ENCODE peak calls at places on chromosomes 16 and 17, in five cellular contexts. One of them, this sample, is unnamed.

GRCh38 chr17:46984341-46984740 is 5.3 kb upstream of the RPRML start:
- DNase-seq in stomach: no peak
- DNase-seq in neuronal stem cell: no peak
- DNase-seq in SJCRH30: peak; percentile 38
- DNase-seq in esophagus squamous epithelium: no peak
- DNase-seq in this sample: peak; percentile 36

GRCh38 chr16:81681311-81681710 is 97.8 kb upstream of the PLCG2 start:
- DNase-seq in stomach: no peak
- DNase-seq in neuronal stem cell: no peak
- DNase-seq in SJCRH30: no peak
- DNase-seq in esophagus squamous epithelium: no peak
- DNase-seq in this sample: no peak

GRCh38 chr16:58366247-58367031 is 25.8 kb upstream of the GINS3 start:
- DNase-seq in stomach: no peak
- DNase-seq in neuronal stem cell: no peak
- DNase-seq in SJCRH30: no peak
- DNase-seq in esophagus squamous epithelium: no peak
- DNase-seq in this sample: no peak

GRCh38 chr16:52256310-52257078 is 290.4 kb downstream of the TOX3 start:
- DNase-seq in stomach: no peak
- DNase-seq in neuronal stem cell: no peak
- DNase-seq in SJCRH30: no peak
- DNase-seq in esophagus squamous epithelium: no peak
- DNase-seq in this sample: no peak

GRCh38 chr17:69358688-69359596 is 32.0 kb upstream of the ABCA5 start:
- DNase-seq in stomach: no peak
- DNase-seq in neuronal stem cell: peak; percentile 17
- DNase-seq in SJCRH30: no peak
- DNase-seq in esophagus squamous epithelium: no peak
- DNase-seq in this sample: peak; percentile 23

GRCh38 chr17:19286751-19287341 is 49.7 kb downstream of the EPN2 start:
- DNase-seq in stomach: no peak
- DNase-seq in neuronal stem cell: no peak
- DNase-seq in SJCRH30: no peak
- DNase-seq in esophagus squamous epithelium: no peak
- DNase-seq in this sample: no peak

GRCh38 chr16:51321251-51321650 is 170.2 kb upstream of the SALL1 start:
- DNase-seq in stomach: no peak
- DNase-seq in neuronal stem cell: no peak
- DNase-seq in SJCRH30: no peak
- DNase-seq in esophagus squamous epithelium: no peak
- DNase-seq in this sample: no peak

GRCh38 chr17:15444805-15445204 is 22.6 kb downstream of the CDRT4 start:
- DNase-seq in stomach: no peak
- DNase-seq in neuronal stem cell: no peak
- DNase-seq in SJCRH30: peak; percentile 90
- DNase-seq in esophagus squamous epithelium: no peak
- DNase-seq in this sample: no peak

GRCh38 chr16:80932725-80933124 is 74.0 kb downstream of the CMC2 start:
- DNase-seq in stomach: peak; percentile 28
- DNase-seq in neuronal stem cell: no peak
- DNase-seq in SJCRH30: no peak
- DNase-seq in esophagus squamous epithelium: no peak
- DNase-seq in this sample: peak; percentile 51

GRCh38 chr16:85049864-85050263 is 22.3 kb downstream of the KIAA0513 start:
- DNase-seq in stomach: no peak
- DNase-seq in neuronal stem cell: no peak
- DNase-seq in SJCRH30: no peak
- DNase-seq in esophagus squamous epithelium: no peak
- DNase-seq in this sample: no peak

GRCh38 chr17:50604470-50604869 is 30.2 kb upstream of the ABCC3 start:
- DNase-seq in stomach: peak; percentile 37
- DNase-seq in neuronal stem cell: no peak
- DNase-seq in SJCRH30: peak; percentile 96
- DNase-seq in esophagus squamous epithelium: no peak
- DNase-seq in this sample: peak; percentile 47

GRCh38 chr17:66467766-66468165 is 165.4 kb downstream of the PRKCA start:
- DNase-seq in stomach: no peak
- DNase-seq in neuronal stem cell: no peak
- DNase-seq in SJCRH30: no peak
- DNase-seq in esophagus squamous epithelium: no peak
- DNase-seq in this sample: no peak

GRCh38 chr16:82834156-82834758 is 207.5 kb downstream of the CDH13 start:
- DNase-seq in stomach: no peak
- DNase-seq in neuronal stem cell: no peak
- DNase-seq in SJCRH30: no peak
- DNase-seq in esophagus squamous epithelium: no peak
- DNase-seq in this sample: no peak

GRCh38 chr16:85611455-85612190 is 1.5 kb upstream of the GSE1 start:
- DNase-seq in stomach: peak; percentile 91
- DNase-seq in neuronal stem cell: peak; percentile 53
- DNase-seq in SJCRH30: peak; percentile 79
- DNase-seq in esophagus squamous epithelium: no peak
- DNase-seq in this sample: peak; percentile 87

GRCh38 chr16:3646348-3646920 is 8.1 kb upstream of the DNASE1 start:
- DNase-seq in stomach: peak; percentile 73
- DNase-seq in neuronal stem cell: no peak
- DNase-seq in SJCRH30: peak; percentile 82
- DNase-seq in esophagus squamous epithelium: no peak
- DNase-seq in this sample: peak; percentile 92

GRCh38 chr17:32021618-32021955 is 14.4 kb downstream of the LRRC37B start:
- DNase-seq in stomach: no peak
- DNase-seq in neuronal stem cell: no peak
- DNase-seq in SJCRH30: no peak
- DNase-seq in esophagus squamous epithelium: no peak
- DNase-seq in this sample: no peak

GRCh38 chr16:12613131-12613991 is 190.3 kb downstream of the CPPED1 start:
- DNase-seq in stomach: no peak
- DNase-seq in neuronal stem cell: no peak
- DNase-seq in SJCRH30: peak; percentile 10
- DNase-seq in esophagus squamous epithelium: no peak
- DNase-seq in this sample: no peak

GRCh38 chr16:1642148-1642547 is 30.0 kb downstream of the CRAMP1 start:
- DNase-seq in stomach: no peak
- DNase-seq in neuronal stem cell: no peak
- DNase-seq in SJCRH30: no peak
- DNase-seq in esophagus squamous epithelium: no peak
- DNase-seq in this sample: no peak

GRCh38 chr17:68343976-68344375 is 52.7 kb downstream of the ARSG start:
- DNase-seq in stomach: no peak
- DNase-seq in neuronal stem cell: no peak
- DNase-seq in SJCRH30: no peak
- DNase-seq in esophagus squamous epithelium: no peak
- DNase-seq in this sample: no peak

GRCh38 chr17:50843150-50843905 is 7.9 kb downstream of the WFIKKN2 start:
- DNase-seq in stomach: no peak
- DNase-seq in neuronal stem cell: no peak
- DNase-seq in SJCRH30: no peak
- DNase-seq in esophagus squamous epithelium: no peak
- DNase-seq in this sample: no peak

GRCh38 chr16:81882559-81882958 is 103.5 kb downstream of the PLCG2 start:
- DNase-seq in stomach: no peak
- DNase-seq in neuronal stem cell: no peak
- DNase-seq in SJCRH30: no peak
- DNase-seq in esophagus squamous epithelium: no peak
- DNase-seq in this sample: no peak

GRCh38 chr16:59048876-59049275 is 314.8 kb upstream of the GOT2 start:
- DNase-seq in stomach: no peak
- DNase-seq in neuronal stem cell: no peak
- DNase-seq in SJCRH30: no peak
- DNase-seq in esophagus squamous epithelium: no peak
- DNase-seq in this sample: no peak

GRCh38 chr16:89094252-89094901 is 725 bp downstream of the ACSF3 start:
- DNase-seq in stomach: no peak
- DNase-seq in neuronal stem cell: no peak
- DNase-seq in SJCRH30: no peak
- DNase-seq in esophagus squamous epithelium: no peak
- DNase-seq in this sample: peak; percentile 40

GRCh38 chr16:89097528-89097846 is 3.8 kb downstream of the ACSF3 start:
- DNase-seq in stomach: no peak
- DNase-seq in neuronal stem cell: no peak
- DNase-seq in SJCRH30: no peak
- DNase-seq in esophagus squamous epithelium: no peak
- DNase-seq in this sample: peak; percentile 30

GRCh38 chr16:89095401-89095974 is 1.8 kb downstream of the ACSF3 start:
- DNase-seq in stomach: no peak
- DNase-seq in neuronal stem cell: no peak
- DNase-seq in SJCRH30: no peak
- DNase-seq in esophagus squamous epithelium: no peak
- DNase-seq in this sample: no peak

GRCh38 chr16:89096768-89097527 is 3.3 kb downstream of the ACSF3 start:
- DNase-seq in stomach: no peak
- DNase-seq in neuronal stem cell: no peak
- DNase-seq in SJCRH30: no peak
- DNase-seq in esophagus squamous epithelium: no peak
- DNase-seq in this sample: no peak

DNA sequence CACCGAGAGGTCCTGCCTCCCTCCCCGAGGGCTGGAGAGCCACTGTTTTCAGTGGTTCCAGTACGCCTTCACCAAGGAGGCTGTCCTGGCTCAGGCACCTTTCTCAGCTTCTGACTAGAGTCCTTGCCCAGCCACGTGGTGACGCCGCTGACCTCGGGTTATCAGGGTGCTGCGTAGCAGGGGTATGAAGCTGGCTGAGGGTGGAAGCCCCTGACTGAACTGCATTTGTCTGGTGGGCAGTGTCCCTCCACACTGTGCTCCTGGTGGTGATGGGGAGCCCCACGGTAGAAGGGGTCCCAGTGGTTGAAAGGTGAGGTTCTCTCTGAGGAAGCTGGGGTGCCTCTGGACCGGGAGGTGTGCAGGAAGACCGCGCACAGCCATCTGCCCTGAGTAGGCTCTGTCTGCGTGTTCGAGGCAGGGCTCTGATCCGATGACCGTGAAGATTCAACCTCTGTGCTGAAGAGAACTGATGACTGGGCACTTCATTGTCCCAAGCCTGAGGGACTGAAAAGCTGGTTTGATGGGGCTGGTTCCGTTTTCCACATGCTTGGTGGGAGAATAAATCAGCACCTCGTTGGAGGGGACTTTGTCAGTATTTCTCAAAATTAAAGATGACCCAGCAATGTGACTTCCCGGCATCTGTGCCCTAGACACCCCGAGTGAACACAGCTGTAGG is 2.5 kb downstream of the ACSF3 start:
- DNase-seq in stomach: no peak
- DNase-seq in neuronal stem cell: no peak
- DNase-seq in SJCRH30: no peak
- DNase-seq in esophagus squamous epithelium: no peak
- DNase-seq in this sample: no peak
- H3K4me1 ChIP-seq in stomach: peaks cover 76% of the 10 kb centered on the region
- H3K4me1 ChIP-seq in neuronal stem cell: peaks cover 16% of the 10 kb centered on the region
- H3K4me1 ChIP-seq in SJCRH30: peaks cover 11% of the 10 kb centered on the region
- H3K4me1 ChIP-seq in esophagus squamous epithelium: peaks cover 52% of the 10 kb centered on the region
- H3K4me1 ChIP-seq in this sample: peaks cover 43% of the 10 kb centered on the region

GRCh38 chr17:7582401-7583252 is 1.0 kb upstream of the MPDU1 start:
- DNase-seq in stomach: no peak
- DNase-seq in neuronal stem cell: no peak
- DNase-seq in SJCRH30: no peak
- DNase-seq in esophagus squamous epithelium: no peak
- DNase-seq in this sample: peak; percentile 79
- H3K4me3 ChIP-seq in stomach: peak overlapping the region; percentile 62
- H3K4me3 ChIP-seq in neuronal stem cell: no peak overlapping the region
- H3K4me3 ChIP-seq in SJCRH30: peak overlapping the region; percentile 69
- H3K4me3 ChIP-seq in esophagus squamous epithelium: peak overlapping the region; percentile 45
- H3K4me3 ChIP-seq in this sample: no peak overlapping the region

DNA sequence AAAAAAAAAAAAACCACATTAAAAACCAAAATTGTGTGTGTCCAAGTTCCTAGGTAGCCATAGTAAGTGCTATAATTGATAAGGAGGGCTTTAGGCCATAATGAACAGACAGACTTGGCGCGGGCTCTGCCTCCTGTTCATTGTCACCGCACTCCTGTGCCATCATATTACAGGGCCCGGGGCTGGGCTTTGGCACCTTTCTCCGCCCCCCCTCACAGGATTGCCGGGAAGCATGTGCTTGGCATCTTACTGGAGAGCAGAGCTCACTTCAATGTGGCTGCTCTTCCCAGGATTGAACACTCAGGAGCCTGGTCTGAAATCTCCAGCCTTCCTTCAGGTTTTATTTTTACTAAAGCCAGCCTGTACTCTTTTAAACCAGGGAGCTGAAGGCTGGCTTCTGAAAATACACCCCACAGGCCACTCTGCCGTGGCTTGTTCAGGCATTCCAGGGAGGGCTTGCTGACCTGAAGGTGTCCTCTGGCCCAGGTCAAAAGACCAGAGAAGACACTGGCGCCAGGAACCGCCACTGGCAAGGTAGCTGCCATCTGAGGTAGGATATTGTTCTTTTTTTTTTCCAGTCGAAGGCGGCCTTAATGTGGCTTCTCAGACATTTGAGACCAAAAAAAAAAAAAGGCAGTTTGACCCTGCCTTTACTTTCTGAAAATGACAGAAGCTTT is 39.3 kb downstream of the DHRS7B start:
- DNase-seq in stomach: no peak
- DNase-seq in neuronal stem cell: no peak
- DNase-seq in SJCRH30: no peak
- DNase-seq in esophagus squamous epithelium: no peak
- DNase-seq in this sample: no peak
- H3K4me1 ChIP-seq in stomach: peaks cover 53% of the 10 kb centered on the region
- H3K4me1 ChIP-seq in neuronal stem cell: peaks cover 4% of the 10 kb centered on the region
- H3K4me1 ChIP-seq in SJCRH30: no peaks in the 10 kb centered on the region
- H3K4me1 ChIP-seq in esophagus squamous epithelium: peaks cover 53% of the 10 kb centered on the region
- H3K4me1 ChIP-seq in this sample: peaks cover 10% of the 10 kb centered on the region

DNA sequence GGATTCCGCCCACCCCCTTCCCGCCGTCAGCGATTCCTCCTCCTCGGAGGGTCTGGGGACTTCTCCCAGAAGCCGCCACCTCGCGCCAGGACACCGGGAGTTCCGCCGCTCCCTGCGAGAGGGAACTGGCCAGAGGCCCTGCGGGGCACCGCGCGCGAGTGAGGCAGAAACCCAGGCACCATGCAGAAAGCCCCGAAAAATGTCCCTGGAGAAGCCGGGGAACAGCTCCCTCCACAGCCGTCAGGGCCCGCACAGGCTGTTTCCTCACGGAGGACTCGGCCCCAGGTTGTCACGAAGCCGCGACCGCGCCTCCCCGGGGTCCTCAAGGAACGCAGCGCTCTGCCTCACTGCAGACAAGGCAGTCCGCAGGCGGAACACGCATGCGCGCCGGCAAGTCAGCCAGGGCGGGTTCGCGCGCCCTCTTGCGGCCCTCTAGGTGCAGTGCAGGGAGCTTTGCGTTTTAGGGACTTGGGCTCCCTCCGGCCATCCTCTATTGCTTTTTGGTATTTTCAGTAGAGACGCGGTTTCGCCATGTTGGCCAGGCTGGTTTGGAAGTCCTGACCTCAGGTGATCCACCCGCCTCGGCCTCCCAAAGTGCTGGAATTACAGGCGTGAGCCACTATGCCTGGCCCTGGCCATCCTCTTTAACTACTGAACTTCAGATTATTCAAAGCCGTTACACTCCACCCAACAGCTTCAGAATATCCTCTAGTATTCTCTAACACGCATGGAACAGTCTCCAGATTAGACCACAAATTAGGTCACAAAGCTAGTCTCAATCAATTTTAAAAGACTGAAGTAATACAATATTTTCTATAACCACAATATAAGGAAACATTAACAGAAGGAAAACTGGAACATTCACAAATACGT is 20.3 kb upstream of the ZNF287 start:
- DNase-seq in stomach: peak; percentile 94
- DNase-seq in neuronal stem cell: peak; percentile 91
- DNase-seq in SJCRH30: peak; percentile 100
- DNase-seq in esophagus squamous epithelium: peak; percentile 19
- DNase-seq in this sample: peak; percentile 91
- H3K4me3 ChIP-seq in stomach: peak overlapping the region; percentile 47
- H3K4me3 ChIP-seq in neuronal stem cell: peak overlapping the region; percentile 82
- H3K4me3 ChIP-seq in SJCRH30: peak overlapping the region; percentile 59
- H3K4me3 ChIP-seq in esophagus squamous epithelium: peak overlapping the region; percentile 60
- H3K4me3 ChIP-seq in this sample: peak overlapping the region; percentile 15

GRCh38 chr17:18118633-18118975 is 10.0 kb downstream of the MYO15A start:
- DNase-seq in stomach: no peak
- DNase-seq in neuronal stem cell: no peak
- DNase-seq in SJCRH30: no peak
- DNase-seq in esophagus squamous epithelium: no peak
- DNase-seq in this sample: no peak
- H3K4me1 ChIP-seq in stomach: no peaks in the 10 kb centered on the region
- H3K4me1 ChIP-seq in neuronal stem cell: peaks cover 11% of the 10 kb centered on the region
- H3K4me1 ChIP-seq in SJCRH30: peaks cover 12% of the 10 kb centered on the region
- H3K4me1 ChIP-seq in esophagus squamous epithelium: peaks cover 5% of the 10 kb centered on the region
- H3K4me1 ChIP-seq in this sample: no peaks in the 10 kb centered on the region